ENCODE peak calls at places on chromosomes 12 and 14, in five cellular contexts. O is CD8-positive, alpha-beta memory T cell; B is mesendoderm; H is body of pancreas; K is prostate gland. N is an unnamed sample.

GRCh38 chr14:102439556-102439955 is 70.0 kb downstream of the ANKRD9 start:
- DNase-seq in O (no peak), B (no peak), H (no peak), K (no peak), N (no peak)

GRCh38 chr14:104782086-104782822 is 13.3 kb downstream of the AKT1 start:
- DNase-seq in O (no peak), B (no peak), H (no peak), K (no peak), N (no peak)

GRCh38 chr12:11875414-11875935 is 195.3 kb upstream of the BCL2L14 start:
- DNase-seq in O (no peak), B (peak; percentile 65), H (no peak), K (no peak), N (no peak)

GRCh38 chr12:123996581-123996980 is 23.6 kb downstream of the ZNF664 start:
- DNase-seq in O (no peak), B (no peak), H (no peak), K (no peak), N (no peak)

GRCh38 chr12:111580737-111581136 is 18.4 kb downstream of the ATXN2 start:
- DNase-seq in O (no peak), B (no peak), H (no peak), K (no peak), N (no peak)

GRCh38 chr14:95319312-95320075 is at the start of gene CLMN:
- DNase-seq in O (peak; percentile 26), B (peak; percentile 69), H (peak; percentile 68), K (peak; percentile 36), N (no peak)

GRCh38 chr14:100710391-100711116 is 16.1 kb upstream of the DLK1 start:
- DNase-seq in O (no peak), B (no peak), H (no peak), K (no peak), N (no peak)

GRCh38 chr12:6356374-6356820 is 14.5 kb upstream of the TNFRSF1A start:
- DNase-seq in O (no peak), B (no peak), H (no peak), K (no peak), N (no peak)

GRCh38 chr14:105294142-105294597 is 6.6 kb downstream of the BRF1 start:
- DNase-seq in O (peak; percentile 50), B (peak; percentile 23), H (peak; percentile 48), K (no peak), N (peak; percentile 73)

GRCh38 chr12:57236224-57236924 is 6.9 kb downstream of the SHMT2 start:
- DNase-seq in O (no peak), B (peak; percentile 64), H (no peak), K (no peak), N (peak; percentile 61)

GRCh38 chr14:57480044-57480443 is 13.6 kb downstream of the CCDC198 start:
- DNase-seq in O (no peak), B (no peak), H (no peak), K (no peak), N (no peak)

GRCh38 chr12:89791286-89791685 is 82.6 kb upstream of the ATP2B1 start:
- DNase-seq in O (no peak), B (no peak), H (no peak), K (no peak), N (no peak)

GRCh38 chr12:56256326-56256960 is 1.7 kb downstream of the ANKRD52 start:
- DNase-seq in O (no peak), B (peak; percentile 55), H (no peak), K (no peak), N (peak; percentile 83)

GRCh38 chr14:55579724-55580400 is at the start of gene KTN1:
- DNase-seq in O (peak; percentile 86), B (peak; percentile 87), H (peak; percentile 84), K (peak; percentile 78), N (peak; percentile 94)

DNA sequence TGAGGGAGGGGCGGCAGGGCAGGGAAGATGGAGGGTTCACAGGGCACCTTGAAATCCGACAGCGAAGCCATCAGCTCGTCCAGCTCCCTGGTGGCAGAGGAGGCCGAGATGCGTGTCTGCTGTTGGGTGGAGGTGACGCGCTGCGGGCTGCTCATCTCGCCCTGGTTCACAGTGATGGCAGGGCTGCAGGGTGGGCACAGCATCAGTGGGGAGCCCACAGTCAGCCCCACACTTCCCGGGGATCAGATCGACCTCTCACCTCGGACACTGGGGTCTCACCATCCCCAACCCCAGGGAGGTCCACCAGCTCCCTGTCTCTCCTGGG is 20.6 kb upstream of the RPLP0 start:
- DNase-seq in O (no peak), B (no peak), H (no peak), K (no peak), N (no peak)
- H3K36me3 ChIP-seq in O (peaks cover 64% of the 10 kb centered on the region), B (peaks cover 26% of the 10 kb centered on the region), H (peaks cover 14% of the 10 kb centered on the region), K (peaks cover 41% of the 10 kb centered on the region), N (no peaks in the 10 kb centered on the region)

GRCh38 chr12:53327435-53328042 is 6.1 kb upstream of the AAAS start:
- DNase-seq in O (no peak), B (no peak), H (no peak), K (no peak), N (no peak)

GRCh38 chr12:53326460-53327185 is 5.2 kb upstream of the AAAS start:
- DNase-seq in O (no peak), B (no peak), H (no peak), K (no peak), N (no peak)

GRCh38 chr12:53324113-53324778 is 2.8 kb upstream of the AAAS start:
- DNase-seq in O (peak; percentile 49), B (no peak), H (peak; percentile 24), K (no peak), N (peak; percentile 62)

GRCh38 chr12:53324779-53325538 is 3.5 kb upstream of the AAAS start:
- DNase-seq in O (peak; percentile 77), B (peak; percentile 89), H (peak; percentile 91), K (peak; percentile 87), N (peak; percentile 96)

GRCh38 chr12:53325539-53326061 is 4.2 kb upstream of the AAAS start:
- DNase-seq in O (no peak), B (peak; percentile 32), H (peak; percentile 42), K (no peak), N (peak; percentile 76)
- H3K36me3 ChIP-seq in O (no peaks in the 10 kb centered on the region), B (no peaks in the 10 kb centered on the region), H (no peaks in the 10 kb centered on the region), K (no peaks in the 10 kb centered on the region), N (no peaks in the 10 kb centered on the region)

DNA sequence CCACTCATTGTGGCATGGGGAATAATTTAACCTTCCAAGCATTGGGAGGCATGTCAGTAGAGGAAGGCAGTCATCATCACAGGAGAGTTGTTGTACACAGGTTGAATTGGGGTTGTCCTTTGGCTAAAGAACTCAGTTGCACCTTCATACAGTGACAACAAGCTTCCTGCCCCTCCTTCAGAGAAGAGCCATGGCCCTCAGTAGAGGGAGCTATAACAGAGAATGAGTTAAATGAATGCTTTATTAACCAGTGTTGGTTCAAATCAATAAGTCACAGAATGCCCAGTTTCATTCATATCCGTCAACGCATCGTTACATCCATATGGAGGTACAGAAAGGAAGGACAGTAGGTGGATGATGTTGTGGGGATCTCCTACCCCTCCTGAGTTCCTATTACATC is 4.8 kb downstream of the IFNG-AS1 start:
- DNase-seq in O (no peak), B (no peak), H (no peak), K (no peak), N (no peak)
- H3K36me3 ChIP-seq in O (no peaks in the 10 kb centered on the region), B (no peaks in the 10 kb centered on the region), H (no peaks in the 10 kb centered on the region), K (no peaks in the 10 kb centered on the region), N (no peaks in the 10 kb centered on the region)

GRCh38 chr12:131795064-131795463 is 33.1 kb upstream of the MMP17 start:
- DNase-seq in O (no peak), B (no peak), H (no peak), K (no peak), N (no peak)

GRCh38 chr12:131795688-131796410 is 32.3 kb upstream of the MMP17 start:
- DNase-seq in O (no peak), B (peak; percentile 75), H (no peak), K (peak; percentile 42), N (no peak)

GRCh38 chr12:131794573-131794972 is 33.6 kb upstream of the MMP17 start:
- DNase-seq in O (no peak), B (no peak), H (no peak), K (no peak), N (no peak)

GRCh38 chr12:131793623-131794022 is 34.6 kb upstream of the MMP17 start:
- DNase-seq in O (no peak), B (peak; percentile 41), H (no peak), K (no peak), N (no peak)

GRCh38 chr12:131794061-131794460 is 34.1 kb upstream of the MMP17 start:
- DNase-seq in O (no peak), B (no peak), H (no peak), K (no peak), N (no peak)
- H3K36me3 ChIP-seq in O (peaks cover 22% of the 10 kb centered on the region), B (peaks cover 2% of the 10 kb centered on the region), H (peaks cover 19% of the 10 kb centered on the region), K (peaks cover 10% of the 10 kb centered on the region), N (peaks cover 5% of the 10 kb centered on the region)

GRCh38 chr14:73216035-73216434 is 21.3 kb upstream of the PAPLN start:
- DNase-seq in O (no peak), B (no peak), H (no peak), K (no peak), N (no peak)
- H3K36me3 ChIP-seq in O (peaks cover 43% of the 10 kb centered on the region), B (peaks cover 7% of the 10 kb centered on the region), H (peaks cover 29% of the 10 kb centered on the region), K (peaks cover 8% of the 10 kb centered on the region), N (peaks cover 9% of the 10 kb centered on the region)

GRCh38 chr12:40224439-40225291 is at the start of gene LRRK2:
- DNase-seq in O (peak; percentile 48), B (peak; percentile 44), H (peak; percentile 73), K (peak; percentile 68), N (peak; percentile 94)
- H3K36me3 ChIP-seq in O (no peaks in the 10 kb centered on the region), B (no peaks in the 10 kb centered on the region), H (no peaks in the 10 kb centered on the region), K (no peaks in the 10 kb centered on the region), N (no peaks in the 10 kb centered on the region)

DNA sequence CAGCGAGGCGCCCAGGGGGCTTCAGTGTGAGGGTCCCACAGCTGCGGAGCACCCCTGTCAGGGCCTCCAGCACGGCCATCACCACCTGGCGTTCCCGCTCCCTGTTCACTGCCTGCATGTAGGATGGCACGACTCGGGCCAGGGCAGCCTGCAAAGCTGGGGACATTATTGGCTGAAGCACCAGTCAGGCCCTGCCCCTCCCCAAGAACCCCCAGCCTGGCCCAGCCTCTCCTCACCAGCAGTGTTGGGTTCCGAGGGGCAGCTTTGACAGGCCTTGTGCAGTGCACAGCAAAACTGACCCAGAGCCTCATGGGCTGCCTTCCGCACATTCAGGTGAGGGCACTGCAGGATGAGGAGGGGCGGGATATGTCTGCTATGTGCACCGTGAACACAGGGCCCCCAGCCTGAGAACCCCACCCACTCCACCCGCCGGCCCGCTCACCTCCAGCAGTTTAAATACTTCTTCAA is 5.6 kb downstream of the IPO4 start:
- DNase-seq in O (no peak), B (no peak), H (no peak), K (no peak), N (peak; percentile 71)
- H3K36me3 ChIP-seq in O (peaks cover 47% of the 10 kb centered on the region), B (peaks cover 21% of the 10 kb centered on the region), H (peaks cover 36% of the 10 kb centered on the region), K (peaks cover 26% of the 10 kb centered on the region), N (no peaks in the 10 kb centered on the region)

GRCh38 chr14:24149302-24149969 is 2.1 kb downstream of the RNF31 start:
- DNase-seq in O (no peak), B (no peak), H (no peak), K (no peak), N (no peak)
- H3K36me3 ChIP-seq in O (peaks cover 48% of the 10 kb centered on the region), B (peaks cover 12% of the 10 kb centered on the region), H (peaks cover 16% of the 10 kb centered on the region), K (peaks cover 18% of the 10 kb centered on the region), N (no peaks in the 10 kb centered on the region)

GRCh38 chr12:110244829-110245228 is 36.2 kb upstream of the ATP2A2 start:
- DNase-seq in O (no peak), B (peak; percentile 92), H (no peak), K (no peak), N (peak; percentile 62)
- H3K36me3 ChIP-seq in O (no peaks in the 10 kb centered on the region), B (no peaks in the 10 kb centered on the region), H (no peaks in the 10 kb centered on the region), K (no peaks in the 10 kb centered on the region), N (no peaks in the 10 kb centered on the region)

N was measured in aorta.